ENCODE peak calls at places on chromosomes 13 and 19, in eight cellular contexts. One of them, this sample, is unnamed.

GRCh38 chr19:40600086-40600917 is 867 bp upstream of the LTBP4 start:
- DNase-seq in central memory CD8-positive, alpha-beta T cell: no peak
- DNase-seq in AML-193: no peak
- DNase-seq in coronary artery: peak; percentile 81
- DNase-seq in tibial artery: peak; percentile 81
- DNase-seq in activated T-helper 1 cell treated with anti-CD3 and anti-CD28 coated beads, Interleukin-2, amount 50 U/mL, for 16 hours: no peak
- DNase-seq in neuronal stem cell: no peak
- DNase-seq in dermis microvascular lymphatic vessel endothelial cell: no peak
- DNase-seq in this sample: peak; percentile 51

GRCh38 chr13:95624020-95624419 is 20.5 kb downstream of the DZIP1 start:
- DNase-seq in central memory CD8-positive, alpha-beta T cell: no peak
- DNase-seq in AML-193: peak; percentile 68
- DNase-seq in coronary artery: no peak
- DNase-seq in tibial artery: no peak
- DNase-seq in activated T-helper 1 cell treated with anti-CD3 and anti-CD28 coated beads, Interleukin-2, amount 50 U/mL, for 16 hours: no peak
- DNase-seq in neuronal stem cell: peak; percentile 51
- DNase-seq in dermis microvascular lymphatic vessel endothelial cell: peak; percentile 30
- DNase-seq in this sample: no peak

GRCh38 chr13:91747164-91747563 is 348.7 kb downstream of the GPC5 start:
- DNase-seq in central memory CD8-positive, alpha-beta T cell: no peak
- DNase-seq in AML-193: no peak
- DNase-seq in coronary artery: no peak
- DNase-seq in tibial artery: no peak
- DNase-seq in activated T-helper 1 cell treated with anti-CD3 and anti-CD28 coated beads, Interleukin-2, amount 50 U/mL, for 16 hours: no peak
- DNase-seq in neuronal stem cell: no peak
- DNase-seq in dermis microvascular lymphatic vessel endothelial cell: no peak
- DNase-seq in this sample: no peak

GRCh38 chr19:44600466-44600865 is 12.9 kb upstream of the IGSF23 start:
- DNase-seq in central memory CD8-positive, alpha-beta T cell: no peak
- DNase-seq in AML-193: no peak
- DNase-seq in coronary artery: no peak
- DNase-seq in tibial artery: no peak
- DNase-seq in activated T-helper 1 cell treated with anti-CD3 and anti-CD28 coated beads, Interleukin-2, amount 50 U/mL, for 16 hours: no peak
- DNase-seq in neuronal stem cell: no peak
- DNase-seq in dermis microvascular lymphatic vessel endothelial cell: no peak
- DNase-seq in this sample: no peak

GRCh38 chr19:5913739-5914357 is at the start of gene CAPS:
- DNase-seq in central memory CD8-positive, alpha-beta T cell: no peak
- DNase-seq in AML-193: no peak
- DNase-seq in coronary artery: no peak
- DNase-seq in tibial artery: peak; percentile 78
- DNase-seq in activated T-helper 1 cell treated with anti-CD3 and anti-CD28 coated beads, Interleukin-2, amount 50 U/mL, for 16 hours: no peak
- DNase-seq in neuronal stem cell: no peak
- DNase-seq in dermis microvascular lymphatic vessel endothelial cell: no peak
- DNase-seq in this sample: no peak

GRCh38 chr19:10501971-10502523 is 1.1 kb downstream of the KEAP1 start:
- DNase-seq in central memory CD8-positive, alpha-beta T cell: peak; percentile 29
- DNase-seq in AML-193: peak; percentile 57
- DNase-seq in coronary artery: peak; percentile 82
- DNase-seq in tibial artery: peak; percentile 90
- DNase-seq in activated T-helper 1 cell treated with anti-CD3 and anti-CD28 coated beads, Interleukin-2, amount 50 U/mL, for 16 hours: peak; percentile 24
- DNase-seq in neuronal stem cell: no peak
- DNase-seq in dermis microvascular lymphatic vessel endothelial cell: no peak
- DNase-seq in this sample: peak; percentile 71

GRCh38 chr13:27219611-27220010 is 31.7 kb upstream of the RPL21 start:
- DNase-seq in central memory CD8-positive, alpha-beta T cell: no peak
- DNase-seq in AML-193: no peak
- DNase-seq in coronary artery: no peak
- DNase-seq in tibial artery: no peak
- DNase-seq in activated T-helper 1 cell treated with anti-CD3 and anti-CD28 coated beads, Interleukin-2, amount 50 U/mL, for 16 hours: no peak
- DNase-seq in neuronal stem cell: no peak
- DNase-seq in dermis microvascular lymphatic vessel endothelial cell: no peak
- DNase-seq in this sample: no peak

GRCh38 chr19:3104708-3104983 is 10.5 kb downstream of the GNA11 start:
- DNase-seq in central memory CD8-positive, alpha-beta T cell: no peak
- DNase-seq in AML-193: no peak
- DNase-seq in coronary artery: no peak
- DNase-seq in tibial artery: no peak
- DNase-seq in activated T-helper 1 cell treated with anti-CD3 and anti-CD28 coated beads, Interleukin-2, amount 50 U/mL, for 16 hours: no peak
- DNase-seq in neuronal stem cell: no peak
- DNase-seq in dermis microvascular lymphatic vessel endothelial cell: no peak
- DNase-seq in this sample: no peak

GRCh38 chr19:33767898-33768413 is 28.7 kb upstream of the KCTD15 start:
- DNase-seq in central memory CD8-positive, alpha-beta T cell: no peak
- DNase-seq in AML-193: no peak
- DNase-seq in coronary artery: no peak
- DNase-seq in tibial artery: no peak
- DNase-seq in activated T-helper 1 cell treated with anti-CD3 and anti-CD28 coated beads, Interleukin-2, amount 50 U/mL, for 16 hours: no peak
- DNase-seq in neuronal stem cell: peak; percentile 81
- DNase-seq in dermis microvascular lymphatic vessel endothelial cell: peak; percentile 5
- DNase-seq in this sample: peak; percentile 88

GRCh38 chr19:4378886-4379285 is 21.5 kb downstream of the SH3GL1 start:
- DNase-seq in central memory CD8-positive, alpha-beta T cell: no peak
- DNase-seq in AML-193: no peak
- DNase-seq in coronary artery: no peak
- DNase-seq in tibial artery: no peak
- DNase-seq in activated T-helper 1 cell treated with anti-CD3 and anti-CD28 coated beads, Interleukin-2, amount 50 U/mL, for 16 hours: no peak
- DNase-seq in neuronal stem cell: no peak
- DNase-seq in dermis microvascular lymphatic vessel endothelial cell: no peak
- DNase-seq in this sample: no peak

GRCh38 chr19:30596268-30596667 is 224.1 kb downstream of the ZNF536 start:
- DNase-seq in central memory CD8-positive, alpha-beta T cell: no peak
- DNase-seq in AML-193: no peak
- DNase-seq in coronary artery: no peak
- DNase-seq in tibial artery: no peak
- DNase-seq in activated T-helper 1 cell treated with anti-CD3 and anti-CD28 coated beads, Interleukin-2, amount 50 U/mL, for 16 hours: no peak
- DNase-seq in neuronal stem cell: no peak
- DNase-seq in dermis microvascular lymphatic vessel endothelial cell: no peak
- DNase-seq in this sample: no peak

GRCh38 chr19:2014731-2015610 is 543 bp downstream of the BTBD2 start:
- DNase-seq in central memory CD8-positive, alpha-beta T cell: no peak
- DNase-seq in AML-193: no peak
- DNase-seq in coronary artery: no peak
- DNase-seq in tibial artery: peak; percentile 79
- DNase-seq in activated T-helper 1 cell treated with anti-CD3 and anti-CD28 coated beads, Interleukin-2, amount 50 U/mL, for 16 hours: no peak
- DNase-seq in neuronal stem cell: peak; percentile 35
- DNase-seq in dermis microvascular lymphatic vessel endothelial cell: no peak
- DNase-seq in this sample: peak; percentile 64

GRCh38 chr19:12773571-12773970 is 1.8 kb downstream of the HOOK2 start:
- DNase-seq in central memory CD8-positive, alpha-beta T cell: no peak
- DNase-seq in AML-193: no peak
- DNase-seq in coronary artery: no peak
- DNase-seq in tibial artery: no peak
- DNase-seq in activated T-helper 1 cell treated with anti-CD3 and anti-CD28 coated beads, Interleukin-2, amount 50 U/mL, for 16 hours: no peak
- DNase-seq in neuronal stem cell: no peak
- DNase-seq in dermis microvascular lymphatic vessel endothelial cell: no peak
- DNase-seq in this sample: no peak

GRCh38 chr19:31548941-31549340 is 199.7 kb upstream of the TSHZ3 start:
- DNase-seq in central memory CD8-positive, alpha-beta T cell: no peak
- DNase-seq in AML-193: no peak
- DNase-seq in coronary artery: no peak
- DNase-seq in tibial artery: no peak
- DNase-seq in activated T-helper 1 cell treated with anti-CD3 and anti-CD28 coated beads, Interleukin-2, amount 50 U/mL, for 16 hours: no peak
- DNase-seq in neuronal stem cell: no peak
- DNase-seq in dermis microvascular lymphatic vessel endothelial cell: no peak
- DNase-seq in this sample: no peak

GRCh38 chr19:3186377-3186688 is 603 bp downstream of the NCLN start:
- DNase-seq in central memory CD8-positive, alpha-beta T cell: no peak
- DNase-seq in AML-193: no peak
- DNase-seq in coronary artery: no peak
- DNase-seq in tibial artery: no peak
- DNase-seq in activated T-helper 1 cell treated with anti-CD3 and anti-CD28 coated beads, Interleukin-2, amount 50 U/mL, for 16 hours: no peak
- DNase-seq in neuronal stem cell: no peak
- DNase-seq in dermis microvascular lymphatic vessel endothelial cell: no peak
- DNase-seq in this sample: no peak

GRCh38 chr19:18414504-18415176 is 4.6 kb upstream of the SSBP4 start:
- DNase-seq in central memory CD8-positive, alpha-beta T cell: no peak
- DNase-seq in AML-193: no peak
- DNase-seq in coronary artery: no peak
- DNase-seq in tibial artery: peak; percentile 72
- DNase-seq in activated T-helper 1 cell treated with anti-CD3 and anti-CD28 coated beads, Interleukin-2, amount 50 U/mL, for 16 hours: no peak
- DNase-seq in neuronal stem cell: no peak
- DNase-seq in dermis microvascular lymphatic vessel endothelial cell: no peak
- DNase-seq in this sample: peak; percentile 47

GRCh38 chr13:48184260-48184659 is 48.7 kb upstream of the ITM2B start:
- DNase-seq in central memory CD8-positive, alpha-beta T cell: no peak
- DNase-seq in AML-193: no peak
- DNase-seq in coronary artery: no peak
- DNase-seq in tibial artery: no peak
- DNase-seq in activated T-helper 1 cell treated with anti-CD3 and anti-CD28 coated beads, Interleukin-2, amount 50 U/mL, for 16 hours: no peak
- DNase-seq in neuronal stem cell: no peak
- DNase-seq in dermis microvascular lymphatic vessel endothelial cell: no peak
- DNase-seq in this sample: no peak

GRCh38 chr13:113179374-113180230 is 21.2 kb downstream of the PROZ start:
- DNase-seq in central memory CD8-positive, alpha-beta T cell: no peak
- DNase-seq in AML-193: no peak
- DNase-seq in coronary artery: no peak
- DNase-seq in tibial artery: no peak
- DNase-seq in activated T-helper 1 cell treated with anti-CD3 and anti-CD28 coated beads, Interleukin-2, amount 50 U/mL, for 16 hours: no peak
- DNase-seq in neuronal stem cell: peak; percentile 43
- DNase-seq in dermis microvascular lymphatic vessel endothelial cell: no peak
- DNase-seq in this sample: no peak

GRCh38 chr19:50290775-50291174 is 38.4 kb downstream of the KCNC3 start:
- DNase-seq in central memory CD8-positive, alpha-beta T cell: no peak
- DNase-seq in AML-193: no peak
- DNase-seq in coronary artery: no peak
- DNase-seq in tibial artery: no peak
- DNase-seq in activated T-helper 1 cell treated with anti-CD3 and anti-CD28 coated beads, Interleukin-2, amount 50 U/mL, for 16 hours: no peak
- DNase-seq in neuronal stem cell: no peak
- DNase-seq in dermis microvascular lymphatic vessel endothelial cell: no peak
- DNase-seq in this sample: no peak

GRCh38 chr13:70568571-70568970 is 460.3 kb upstream of the KLHL1 start:
- DNase-seq in central memory CD8-positive, alpha-beta T cell: no peak
- DNase-seq in AML-193: peak; percentile 42
- DNase-seq in coronary artery: no peak
- DNase-seq in tibial artery: no peak
- DNase-seq in activated T-helper 1 cell treated with anti-CD3 and anti-CD28 coated beads, Interleukin-2, amount 50 U/mL, for 16 hours: no peak
- DNase-seq in neuronal stem cell: peak; percentile 20
- DNase-seq in dermis microvascular lymphatic vessel endothelial cell: peak; percentile 7
- DNase-seq in this sample: no peak

GRCh38 chr13:27926644-27927434 is 7.0 kb downstream of the PDX1 start:
- DNase-seq in central memory CD8-positive, alpha-beta T cell: no peak
- DNase-seq in AML-193: no peak
- DNase-seq in coronary artery: no peak
- DNase-seq in tibial artery: no peak
- DNase-seq in activated T-helper 1 cell treated with anti-CD3 and anti-CD28 coated beads, Interleukin-2, amount 50 U/mL, for 16 hours: no peak
- DNase-seq in neuronal stem cell: peak; percentile 23
- DNase-seq in dermis microvascular lymphatic vessel endothelial cell: no peak
- DNase-seq in this sample: peak; percentile 57

GRCh38 chr13:110403315-110403714 is 96.2 kb downstream of the COL4A2 start:
- DNase-seq in central memory CD8-positive, alpha-beta T cell: no peak
- DNase-seq in AML-193: no peak
- DNase-seq in coronary artery: no peak
- DNase-seq in tibial artery: no peak
- DNase-seq in activated T-helper 1 cell treated with anti-CD3 and anti-CD28 coated beads, Interleukin-2, amount 50 U/mL, for 16 hours: no peak
- DNase-seq in neuronal stem cell: no peak
- DNase-seq in dermis microvascular lymphatic vessel endothelial cell: no peak
- DNase-seq in this sample: no peak

GRCh38 chr19:40601061-40601973 is at the start of gene LTBP4:
- DNase-seq in central memory CD8-positive, alpha-beta T cell: no peak
- DNase-seq in AML-193: no peak
- DNase-seq in coronary artery: peak; percentile 84
- DNase-seq in tibial artery: peak; percentile 88
- DNase-seq in activated T-helper 1 cell treated with anti-CD3 and anti-CD28 coated beads, Interleukin-2, amount 50 U/mL, for 16 hours: no peak
- DNase-seq in neuronal stem cell: no peak
- DNase-seq in dermis microvascular lymphatic vessel endothelial cell: no peak
- DNase-seq in this sample: peak; percentile 62

GRCh38 chr19:19510432-19510831 is 4.9 kb downstream of the TSSK6 start:
- DNase-seq in central memory CD8-positive, alpha-beta T cell: no peak
- DNase-seq in AML-193: no peak
- DNase-seq in coronary artery: no peak
- DNase-seq in tibial artery: no peak
- DNase-seq in activated T-helper 1 cell treated with anti-CD3 and anti-CD28 coated beads, Interleukin-2, amount 50 U/mL, for 16 hours: no peak
- DNase-seq in neuronal stem cell: no peak
- DNase-seq in dermis microvascular lymphatic vessel endothelial cell: no peak
- DNase-seq in this sample: no peak

GRCh38 chr19:17604372-17605025 is 49.0 kb downstream of the COLGALT1 start:
- DNase-seq in central memory CD8-positive, alpha-beta T cell: no peak
- DNase-seq in AML-193: no peak
- DNase-seq in coronary artery: no peak
- DNase-seq in tibial artery: no peak
- DNase-seq in activated T-helper 1 cell treated with anti-CD3 and anti-CD28 coated beads, Interleukin-2, amount 50 U/mL, for 16 hours: no peak
- DNase-seq in neuronal stem cell: no peak
- DNase-seq in dermis microvascular lymphatic vessel endothelial cell: no peak
- DNase-seq in this sample: no peak

GRCh38 chr13:113900646-113901045 is 36.8 kb upstream of the GAS6 start:
- DNase-seq in central memory CD8-positive, alpha-beta T cell: peak; percentile 8
- DNase-seq in AML-193: no peak
- DNase-seq in coronary artery: no peak
- DNase-seq in tibial artery: no peak
- DNase-seq in activated T-helper 1 cell treated with anti-CD3 and anti-CD28 coated beads, Interleukin-2, amount 50 U/mL, for 16 hours: no peak
- DNase-seq in neuronal stem cell: no peak
- DNase-seq in dermis microvascular lymphatic vessel endothelial cell: no peak
- DNase-seq in this sample: no peak

GRCh38 chr13:29845440-29846056 is 4.9 kb downstream of the UBL3 start:
- DNase-seq in central memory CD8-positive, alpha-beta T cell: no peak
- DNase-seq in AML-193: peak; percentile 25
- DNase-seq in coronary artery: no peak
- DNase-seq in tibial artery: no peak
- DNase-seq in activated T-helper 1 cell treated with anti-CD3 and anti-CD28 coated beads, Interleukin-2, amount 50 U/mL, for 16 hours: no peak
- DNase-seq in neuronal stem cell: no peak
- DNase-seq in dermis microvascular lymphatic vessel endothelial cell: no peak
- DNase-seq in this sample: no peak

GRCh38 chr19:16002380-16002779 is 53.6 kb downstream of the OR10H4 start:
- DNase-seq in central memory CD8-positive, alpha-beta T cell: no peak
- DNase-seq in AML-193: no peak
- DNase-seq in coronary artery: no peak
- DNase-seq in tibial artery: no peak
- DNase-seq in activated T-helper 1 cell treated with anti-CD3 and anti-CD28 coated beads, Interleukin-2, amount 50 U/mL, for 16 hours: no peak
- DNase-seq in neuronal stem cell: no peak
- DNase-seq in dermis microvascular lymphatic vessel endothelial cell: no peak
- DNase-seq in this sample: no peak

This sample was measured in ecto neural progenitor cell.